ENCODE peak calls at places on chromosomes 13 and 19, in ten cellular contexts. A is GM23338; X is left cardiac atrium; R is substantia nigra; Q is G401; B is BE2C; M is hypothalamus; C is spleen; J is occipital lobe; P is stimulated activated CD8-positive, alpha-beta memory T cell treated with anti-CD3 and anti-CD28 coated beads, Interleukin-2, amount 100 ng/mL, for 48 hours. K is an unnamed sample.

GRCh38 chr19:3506384-3507340 is 551 bp downstream of the FZR1 start:
- DNase-seq in Q (no peak), R (peak), J (no peak), A (peak), C (no peak), B (no peak), X (peak), P (no peak), M (peak), K (no peak)

GRCh38 chr13:107838592-107839161 is 376.7 kb downstream of the LIG4 start:
- DNase-seq in X (no peak), A (peak), J (no peak), Q (no peak), R (no peak), C (no peak), B (no peak), P (no peak), M (no peak), K (no peak)

GRCh38 chr19:48391100-48392005 is at the start of gene KDELR1:
- DNase-seq in P (peak), M (peak), B (peak), Q (peak), J (peak), R (peak), X (peak), C (peak), A (peak), K (peak)

GRCh38 chr19:6274756-6275155 is 5.0 kb downstream of the MLLT1 start:
- DNase-seq in P (no peak), Q (peak), X (peak), J (no peak), A (no peak), C (no peak), M (no peak), R (no peak), B (no peak), K (peak)

GRCh38 chr13:95955255-95955654 is 97.9 kb downstream of the UGGT2 start:
- DNase-seq in Q (no peak), C (no peak), X (no peak), A (no peak), M (no peak), J (no peak), B (no peak), R (no peak), P (no peak), K (no peak)

GRCh38 chr19:29760752-29761502 is 45.9 kb upstream of the C19orf12 start:
- DNase-seq in M (no peak), R (no peak), X (no peak), C (no peak), A (no peak), J (no peak), B (no peak), Q (no peak), P (no peak), K (no peak)

GRCh38 chr13:34277971-34278370 is 460.0 kb downstream of the RFC3 start:
- DNase-seq in P (no peak), C (no peak), M (no peak), J (no peak), Q (no peak), R (no peak), B (no peak), A (no peak), X (no peak), K (no peak)

GRCh38 chr19:10861118-10861651 is 10.2 kb upstream of the CARM1 start:
- DNase-seq in J (no peak), M (no peak), A (peak), P (no peak), B (peak), R (no peak), Q (no peak), C (no peak), X (no peak), K (peak)

GRCh38 chr13:21661097-21661496 is 9.8 kb upstream of the FGF9 start:
- DNase-seq in J (no peak), B (no peak), R (no peak), C (no peak), Q (no peak), M (no peak), A (no peak), P (no peak), X (no peak), K (no peak)

GRCh38 chr19:44303305-44303704 is 1.5 kb downstream of the ZNF235 start:
- DNase-seq in M (no peak), A (no peak), Q (no peak), X (no peak), J (no peak), C (no peak), B (no peak), R (no peak), P (no peak), K (no peak)

GRCh38 chr19:39140195-39140516 is 14.6 kb downstream of the PAK4 start:
- DNase-seq in Q (no peak), A (no peak), R (no peak), C (no peak), B (peak), M (no peak), X (no peak), J (no peak), P (no peak), K (no peak)

GRCh38 chr19:51508059-51508733 is 6.6 kb upstream of the SIGLEC12 start:
- DNase-seq in C (no peak), P (no peak), J (no peak), X (no peak), B (no peak), M (no peak), Q (no peak), A (no peak), R (no peak), K (no peak)

GRCh38 chr13:113407103-113407530 is 43.2 kb upstream of the GRTP1 start:
- DNase-seq in A (no peak), R (no peak), J (no peak), B (no peak), M (no peak), X (no peak), C (peak), P (no peak), Q (no peak), K (no peak)

GRCh38 chr13:79933389-79933788 is 407.5 kb downstream of the SPRY2 start:
- DNase-seq in M (no peak), J (no peak), R (no peak), X (no peak), C (no peak), A (no peak), P (no peak), Q (no peak), B (no peak), K (no peak)

GRCh38 chr13:41457589-41458186 is 338 bp downstream of the RGCC start:
- DNase-seq in C (peak), J (no peak), M (no peak), B (no peak), Q (no peak), R (no peak), P (peak), A (peak), X (no peak), K (no peak)

GRCh38 chr19:39413269-39413902 is 917 bp downstream of the PLEKHG2 start:
- DNase-seq in A (peak), X (peak), M (no peak), C (peak), Q (no peak), R (no peak), J (no peak), B (peak), P (no peak), K (no peak)

GRCh38 chr13:40211586-40211968 is 454.9 kb downstream of the FOXO1 start:
- DNase-seq in R (no peak), P (no peak), C (no peak), B (no peak), J (no peak), Q (no peak), A (no peak), M (no peak), X (no peak), K (no peak)

GRCh38 chr19:18856385-18857126 is 24.8 kb downstream of the UPF1 start:
- DNase-seq in R (peak), J (peak), Q (peak), C (no peak), B (peak), P (no peak), A (peak), M (peak), X (no peak), K (peak)

GRCh38 chr19:44820648-44821609 is 12.0 kb downstream of the BCAM start:
- DNase-seq in Q (no peak), B (no peak), A (no peak), P (no peak), M (no peak), J (no peak), X (peak), R (no peak), C (peak), K (no peak)

GRCh38 chr19:5801796-5802616 is 2.9 kb upstream of the NRTN start:
- DNase-seq in A (peak), P (no peak), R (no peak), C (no peak), J (no peak), M (no peak), B (peak), Q (peak), X (peak), K (peak)

K was measured in cerebellar cortex.